ENCODE peak calls at places on chromosomes 12 and 14, in six cellular contexts. V, N, O, T, D and U are unnamed samples.

GRCh38 chr12:19165446-19165845 is 35.9 kb downstream of the PLEKHA5 start:
- DNase-seq in V (peak), N (no peak), O (no peak), T (peak), D (no peak), U (no peak)

GRCh38 chr14:32710351-32711102 is 228.2 kb upstream of the NPAS3 start:
- DNase-seq in V (no peak), N (no peak), O (no peak), T (no peak), D (no peak), U (no peak)

GRCh38 chr14:57182760-57183503 is 85.8 kb downstream of the EXOC5 start:
- DNase-seq in V (peak), N (no peak), O (no peak), T (peak), D (no peak), U (peak)

GRCh38 chr14:92726135-92726932 is 22.1 kb downstream of the LGMN start:
- DNase-seq in V (peak), N (no peak), O (no peak), T (peak), D (peak), U (no peak)

GRCh38 chr12:88756153-88756552 is 175.9 kb upstream of the KITLG start:
- DNase-seq in V (no peak), N (no peak), O (no peak), T (no peak), D (no peak), U (no peak)

GRCh38 chr14:69326611-69327010 is 66.7 kb downstream of the GALNT16 start:
- DNase-seq in V (no peak), N (no peak), O (no peak), T (no peak), D (no peak), U (no peak)

GRCh38 chr12:132771126-132771838 is 9.7 kb upstream of the ANKLE2 start:
- DNase-seq in V (no peak), N (no peak), O (no peak), T (no peak), D (no peak), U (no peak)

GRCh38 chr14:46580941-46581671 is 70.5 kb downstream of the RPL10L start:
- DNase-seq in V (no peak), N (no peak), O (no peak), T (peak), D (no peak), U (peak)

GRCh38 chr12:89236237-89236636 is 116.1 kb downstream of the DUSP6 start:
- DNase-seq in V (no peak), N (no peak), O (no peak), T (no peak), D (no peak), U (no peak)

GRCh38 chr12:78584695-78585094 is 279.9 kb upstream of the SYT1 start:
- DNase-seq in V (no peak), N (no peak), O (no peak), T (no peak), D (no peak), U (no peak)

GRCh38 chr12:48069253-48069652 is 36.6 kb downstream of the SENP1 start:
- DNase-seq in V (peak), N (no peak), O (no peak), T (no peak), D (no peak), U (no peak)

GRCh38 chr12:103933237-103933636 is 3.0 kb downstream of the HSP90B1 start:
- DNase-seq in V (no peak), N (no peak), O (no peak), T (no peak), D (no peak), U (peak)

GRCh38 chr14:88791629-88792571 is 853 bp downstream of the EML5 start:
- DNase-seq in V (no peak), N (no peak), O (no peak), T (peak), D (no peak), U (peak)

GRCh38 chr12:120231316-120232011 is 30.6 kb upstream of the RPLP0 start:
- DNase-seq in V (peak), N (no peak), O (no peak), T (peak), D (peak), U (no peak)

GRCh38 chr12:119949594-119949993 is 39.4 kb upstream of the BICDL1 start:
- DNase-seq in V (no peak), N (no peak), O (no peak), T (no peak), D (no peak), U (no peak)

GRCh38 chr12:78018939-78019338 is 188.2 kb downstream of the NAV3 start:
- DNase-seq in V (no peak), N (no peak), O (no peak), T (no peak), D (no peak), U (no peak)

GRCh38 chr12:50162225-50162624 is 4.9 kb downstream of the CERS5 start:
- DNase-seq in V (no peak), N (no peak), O (no peak), T (peak), D (no peak), U (no peak)

GRCh38 chr12:24625103-24625502 is 323.8 kb downstream of the BCAT1 start:
- DNase-seq in V (no peak), N (no peak), O (no peak), T (no peak), D (no peak), U (no peak)

GRCh38 chr12:71475280-71475679 is 35.7 kb downstream of the LGR5 start:
- DNase-seq in V (no peak), N (no peak), O (no peak), T (no peak), D (no peak), U (no peak)

GRCh38 chr14:68856572-68856971 is 63.7 kb upstream of the ZFP36L1 start:
- DNase-seq in V (no peak), N (no peak), O (no peak), T (no peak), D (no peak), U (no peak)

GRCh38 chr12:119156401-119156800 is 22.3 kb upstream of the HSPB8 start:
- DNase-seq in V (no peak), N (no peak), O (no peak), T (no peak), D (no peak), U (peak)

GRCh38 chr14:24271134-24271833 is at the start of gene RABGGTA:
- DNase-seq in V (peak), N (peak), O (peak), T (peak), D (peak), U (peak)

GRCh38 chr14:29215853-29216252 is 449.3 kb downstream of the FOXG1 start:
- DNase-seq in V (peak), N (no peak), O (no peak), T (no peak), D (no peak), U (no peak)

GRCh38 chr14:50812856-50813543 is 18.0 kb downstream of the NIN start:
- DNase-seq in V (no peak), N (no peak), O (no peak), T (no peak), D (no peak), U (no peak)

GRCh38 chr14:75794615-75795038 is 133.6 kb downstream of the TTLL5 start:
- DNase-seq in V (no peak), N (no peak), O (no peak), T (peak), D (no peak), U (no peak)

GRCh38 chr14:73283592-73284379 is 46.5 kb downstream of the PAPLN start:
- DNase-seq in V (no peak), N (no peak), O (no peak), T (no peak), D (no peak), U (peak)

GRCh38 chr14:102819176-102819628 is 42.0 kb downstream of the TRAF3 start:
- DNase-seq in V (peak), N (no peak), O (no peak), T (peak), D (peak), U (no peak)

GRCh38 chr12:116434155-116435065 is 124.8 kb upstream of the MAP1LC3B2 start:
- DNase-seq in V (peak), N (no peak), O (peak), T (peak), D (peak), U (peak)

GRCh38 chr14:30180219-30180618 is 252.6 kb upstream of the PRKD1 start:
- DNase-seq in V (no peak), N (no peak), O (no peak), T (no peak), D (no peak), U (no peak)

GRCh38 chr12:75260316-75260715 is 50.7 kb upstream of the KCNC2 start:
- DNase-seq in V (no peak), N (no peak), O (no peak), T (no peak), D (no peak), U (no peak)

GRCh38 chr14:73467377-73467776 is 9.0 kb upstream of the NUMB start:
- DNase-seq in V (no peak), N (no peak), O (no peak), T (no peak), D (no peak), U (no peak)

GRCh38 chr12:90287585-90287984 is 578.9 kb upstream of the ATP2B1 start:
- DNase-seq in V (no peak), N (no peak), O (no peak), T (no peak), D (no peak), U (no peak)

GRCh38 chr14:70585221-70585620 is 15.2 kb downstream of the MED6 start:
- DNase-seq in V (no peak), N (no peak), O (no peak), T (no peak), D (no peak), U (no peak)

GRCh38 chr12:122199484-122200355 is 3.8 kb upstream of the B3GNT4 start:
- DNase-seq in V (no peak), N (no peak), O (no peak), T (no peak), D (no peak), U (no peak)

GRCh38 chr12:122201381-122201780 is 2.1 kb upstream of the B3GNT4 start:
- DNase-seq in V (no peak), N (no peak), O (no peak), T (no peak), D (no peak), U (no peak)

GRCh38 chr12:122203301-122203967 is at the start of gene B3GNT4:
- DNase-seq in V (peak), N (peak), O (no peak), T (peak), D (peak), U (peak)

GRCh38 chr12:122202017-122202416 is 1.5 kb upstream of the B3GNT4 start:
- DNase-seq in V (no peak), N (no peak), O (no peak), T (no peak), D (no peak), U (no peak)

DNA sequence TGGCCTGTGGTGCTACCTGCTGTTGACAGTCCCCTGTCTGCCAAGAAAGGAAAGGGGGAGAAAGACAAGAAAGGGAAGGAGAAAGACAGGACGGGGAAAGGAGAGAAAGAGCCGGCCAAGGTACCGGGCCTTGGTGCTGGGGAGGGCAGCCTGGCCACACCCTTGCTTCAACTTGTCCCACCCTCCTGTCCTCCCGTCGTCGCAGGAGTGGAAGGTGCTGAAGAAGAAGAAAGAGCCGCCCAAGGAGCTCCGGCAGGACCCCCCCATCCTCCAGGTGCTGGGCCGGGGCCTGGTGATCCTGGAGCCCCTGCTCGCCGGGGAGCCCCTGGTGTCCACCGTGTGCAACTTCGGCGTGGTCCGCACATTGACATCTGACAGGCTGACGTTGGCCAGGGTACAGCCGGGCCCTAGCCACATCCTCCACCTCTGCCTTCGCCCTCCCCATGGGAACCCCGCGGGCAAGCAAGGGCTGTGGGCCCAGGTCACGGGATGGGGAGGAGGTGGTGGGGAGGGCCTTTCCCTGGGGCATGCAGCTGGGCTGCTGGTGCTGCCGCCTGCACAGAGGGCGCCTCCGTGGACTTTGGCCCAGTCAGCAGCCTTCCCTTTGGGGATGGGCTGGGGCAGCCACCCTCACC is 2.9 kb upstream of the B3GNT4 start:
- DNase-seq in V (no peak), N (no peak), O (no peak), T (no peak), D (no peak), U (no peak)
- TF ChIP-seq CTCF in V (no peak), N (peak), O (no peak), T (no peak), D (no peak), U (peak)

GRCh38 chr12:82896979-82897378 is 210.3 kb downstream of the TMTC2 start:
- DNase-seq in V (peak), N (no peak), O (no peak), T (peak), D (no peak), U (no peak)
- TF ChIP-seq CTCF in V (peak), N (no peak), O (no peak), T (peak), D (no peak), U (no peak)

GRCh38 chr12:38985961-38986360 is 80.6 kb upstream of the CPNE8 start:
- DNase-seq in V (no peak), N (no peak), O (no peak), T (no peak), D (no peak), U (no peak)
- TF ChIP-seq CTCF in V (no peak), N (no peak), O (no peak), T (no peak), D (no peak), U (no peak)

GRCh38 chr12:12397184-12397583 is 40.3 kb downstream of the BORCS5 start:
- DNase-seq in V (no peak), N (no peak), O (no peak), T (no peak), D (no peak), U (no peak)

GRCh38 chr12:12399161-12399560 is 42.3 kb downstream of the BORCS5 start:
- DNase-seq in V (no peak), N (no peak), O (no peak), T (no peak), D (no peak), U (no peak)

GRCh38 chr12:12396727-12397126 is 39.8 kb downstream of the BORCS5 start:
- DNase-seq in V (no peak), N (no peak), O (no peak), T (no peak), D (no peak), U (no peak)

GRCh38 chr12:12399906-12400305 is 43.0 kb downstream of the BORCS5 start:
- DNase-seq in V (no peak), N (no peak), O (no peak), T (no peak), D (no peak), U (no peak)

DNA sequence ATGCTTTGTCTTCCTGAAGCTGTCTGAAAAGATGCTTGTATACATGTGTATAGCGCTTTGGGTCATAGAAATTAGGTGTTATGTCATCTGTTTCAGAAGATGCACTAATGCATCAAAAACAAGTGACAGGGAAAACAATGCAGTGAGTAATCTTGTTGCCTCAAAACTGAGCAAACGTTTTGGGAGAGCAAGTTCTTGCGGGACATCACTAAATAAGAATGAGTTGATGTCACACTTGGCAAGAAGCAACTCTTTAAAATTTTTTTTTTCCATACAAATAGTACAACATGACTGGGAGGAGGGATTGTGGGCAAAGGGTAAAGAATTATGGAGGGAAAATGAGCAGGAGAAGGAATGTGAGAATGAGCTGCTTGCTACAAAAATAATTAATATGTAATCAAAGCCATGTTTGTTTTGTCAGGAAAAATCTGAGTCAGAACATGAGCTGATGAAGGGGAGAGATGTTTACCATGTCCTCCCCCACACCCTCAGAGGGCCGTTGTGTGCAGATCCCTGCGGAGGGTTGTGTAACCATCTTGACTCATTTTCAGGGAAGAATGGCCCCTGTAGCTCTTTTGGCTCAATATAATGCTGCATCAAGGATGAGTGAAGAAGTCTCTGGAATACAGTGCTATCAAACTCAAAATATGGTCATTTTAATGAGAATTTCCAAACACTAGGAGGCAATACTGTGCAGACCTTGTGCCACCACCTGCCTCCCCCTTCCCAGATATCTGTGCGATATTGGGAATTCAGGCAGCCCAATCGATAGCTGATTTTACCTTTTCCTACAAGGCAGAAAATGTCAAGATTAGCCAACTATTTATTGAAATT is 41.4 kb downstream of the BORCS5 start:
- DNase-seq in V (peak), N (no peak), O (peak), T (peak), D (no peak), U (no peak)
- TF ChIP-seq CTCF in V (no peak), N (no peak), O (no peak), T (no peak), D (no peak), U (no peak)

GRCh38 chr14:59534361-59534987 is 42.1 kb downstream of the CCDC175 start:
- DNase-seq in V (no peak), N (no peak), O (no peak), T (no peak), D (no peak), U (peak)
- TF ChIP-seq CTCF in V (no peak), N (no peak), O (no peak), T (no peak), D (no peak), U (no peak)

GRCh38 chr14:100427166-100427565 is 104.0 kb downstream of the SLC25A47 start:
- DNase-seq in V (no peak), N (no peak), O (no peak), T (no peak), D (no peak), U (no peak)
- TF ChIP-seq CTCF in V (no peak), N (no peak), O (no peak), T (no peak), D (no peak), U (no peak)

DNA sequence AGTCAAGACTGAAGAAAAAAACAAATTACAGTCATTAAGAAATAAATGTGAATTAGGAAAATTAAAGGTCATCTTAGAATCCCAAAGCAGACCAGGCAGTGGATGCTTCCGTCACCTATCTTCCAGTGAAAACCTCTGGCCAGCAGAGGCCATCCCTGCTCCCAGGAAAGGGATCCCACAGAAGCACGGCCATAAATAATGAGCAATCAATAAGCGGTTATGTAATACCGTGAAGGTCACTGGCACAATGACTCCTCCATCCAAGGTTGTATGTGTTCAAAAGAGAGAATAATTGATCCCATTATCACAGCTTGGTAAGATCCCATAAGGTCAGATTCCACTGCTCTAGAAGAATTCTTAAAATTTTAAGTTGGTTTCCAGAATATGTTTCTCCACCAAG is 85.7 kb downstream of the PPP2R5E start:
- DNase-seq in V (no peak), N (no peak), O (no peak), T (no peak), D (no peak), U (peak)
- TF ChIP-seq CTCF in V (no peak), N (no peak), O (no peak), T (peak), D (no peak), U (no peak)